ENCODE peak calls at places on chromosomes 4 and X, in six cellular contexts. One of them, this sample, is unnamed.

GRCh38 chrX:72101597-72102037 is 30.1 kb downstream of the RTL5 start:
- DNase-seq in endodermal cell: peak; percentile 76
- DNase-seq in NB4: peak; percentile 78
- DNase-seq in WTC11: peak; percentile 23
- DNase-seq in GM12865: no peak
- DNase-seq in endothelial cell: no peak
- DNase-seq in this sample: no peak

GRCh38 chr4:76300012-76300411 is 6.5 kb upstream of the STBD1 start:
- DNase-seq in NB4: peak; percentile 40
- DNase-seq in WTC11: no peak
- DNase-seq in endodermal cell: no peak
- DNase-seq in endothelial cell: no peak
- DNase-seq in GM12865: no peak
- DNase-seq in this sample: no peak

GRCh38 chr4:142191901-142192300 is 555.5 kb downstream of the IL15 start:
- DNase-seq in NB4: no peak
- DNase-seq in endothelial cell: no peak
- DNase-seq in GM12865: no peak
- DNase-seq in endodermal cell: no peak
- DNase-seq in WTC11: no peak
- DNase-seq in this sample: no peak

GRCh38 chr4:144316869-144317268 is 176.4 kb upstream of the GYPA start:
- DNase-seq in WTC11: no peak
- DNase-seq in endothelial cell: no peak
- DNase-seq in endodermal cell: no peak
- DNase-seq in GM12865: peak; percentile 57
- DNase-seq in NB4: no peak
- DNase-seq in this sample: no peak

GRCh38 chr4:157978680-157979361 is 194.0 kb downstream of the GASK1B start:
- DNase-seq in WTC11: peak; percentile 45
- DNase-seq in NB4: peak; percentile 58
- DNase-seq in endodermal cell: peak; percentile 79
- DNase-seq in GM12865: peak; percentile 63
- DNase-seq in endothelial cell: peak; percentile 50
- DNase-seq in this sample: peak; percentile 41

GRCh38 chr4:32560306-32560705 is 1840.1 kb downstream of the PCDH7 start:
- DNase-seq in NB4: no peak
- DNase-seq in WTC11: no peak
- DNase-seq in endodermal cell: no peak
- DNase-seq in GM12865: no peak
- DNase-seq in endothelial cell: no peak
- DNase-seq in this sample: no peak

GRCh38 chrX:69264134-69264533 is 98.9 kb upstream of the PJA1 start:
- DNase-seq in endodermal cell: peak; percentile 85
- DNase-seq in endothelial cell: no peak
- DNase-seq in GM12865: no peak
- DNase-seq in WTC11: peak; percentile 82
- DNase-seq in NB4: no peak
- DNase-seq in this sample: no peak

GRCh38 chr4:19014594-19014993 is 993.0 kb upstream of the LCORL start:
- DNase-seq in WTC11: no peak
- DNase-seq in NB4: no peak
- DNase-seq in endothelial cell: no peak
- DNase-seq in GM12865: no peak
- DNase-seq in endodermal cell: no peak
- DNase-seq in this sample: no peak

GRCh38 chr4:7905461-7905915 is 34.2 kb downstream of the AFAP1 start:
- DNase-seq in WTC11: no peak
- DNase-seq in GM12865: no peak
- DNase-seq in endodermal cell: no peak
- DNase-seq in endothelial cell: no peak
- DNase-seq in NB4: no peak
- DNase-seq in this sample: no peak

GRCh38 chr4:80016506-80016905 is 56.5 kb downstream of the ANTXR2 start:
- DNase-seq in WTC11: no peak
- DNase-seq in NB4: peak; percentile 35
- DNase-seq in endodermal cell: no peak
- DNase-seq in endothelial cell: no peak
- DNase-seq in GM12865: no peak
- DNase-seq in this sample: no peak

GRCh38 chr4:121324331-121324730 is 56.5 kb downstream of the QRFPR start:
- DNase-seq in NB4: no peak
- DNase-seq in endodermal cell: no peak
- DNase-seq in GM12865: no peak
- DNase-seq in endothelial cell: no peak
- DNase-seq in WTC11: no peak
- DNase-seq in this sample: no peak

GRCh38 chr4:48570646-48571220 is 80.7 kb downstream of the ZAR1 start:
- DNase-seq in endothelial cell: no peak
- DNase-seq in WTC11: no peak
- DNase-seq in endodermal cell: no peak
- DNase-seq in NB4: no peak
- DNase-seq in GM12865: no peak
- DNase-seq in this sample: no peak

GRCh38 chr4:139909036-139909435 is 243.4 kb downstream of the MGST2 start:
- DNase-seq in GM12865: no peak
- DNase-seq in WTC11: no peak
- DNase-seq in NB4: no peak
- DNase-seq in endothelial cell: no peak
- DNase-seq in endodermal cell: no peak
- DNase-seq in this sample: no peak

GRCh38 chrX:74925210-74926088 is at the start of gene NEXMIF:
- DNase-seq in endodermal cell: no peak
- DNase-seq in endothelial cell: peak; percentile 47
- DNase-seq in GM12865: peak; percentile 79
- DNase-seq in NB4: peak; percentile 49
- DNase-seq in WTC11: peak; percentile 8
- DNase-seq in this sample: no peak

GRCh38 chrX:9855536-9856320 is 69.5 kb downstream of the SHROOM2 start:
- DNase-seq in endodermal cell: no peak
- DNase-seq in WTC11: no peak
- DNase-seq in GM12865: no peak
- DNase-seq in NB4: no peak
- DNase-seq in endothelial cell: no peak
- DNase-seq in this sample: no peak

GRCh38 chrX:55451990-55452824 is at the start of gene MAGEH1:
- DNase-seq in endodermal cell: peak; percentile 86
- DNase-seq in endothelial cell: peak; percentile 56
- DNase-seq in GM12865: peak; percentile 90
- DNase-seq in NB4: peak; percentile 86
- DNase-seq in WTC11: peak; percentile 54
- DNase-seq in this sample: peak; percentile 46

GRCh38 chr4:84706286-84706685 is 123.4 kb downstream of the CDS1 start:
- DNase-seq in NB4: no peak
- DNase-seq in endothelial cell: no peak
- DNase-seq in GM12865: no peak
- DNase-seq in endodermal cell: no peak
- DNase-seq in WTC11: no peak
- DNase-seq in this sample: no peak

GRCh38 chr4:140296871-140297570 is 76.4 kb upstream of the SCOC start:
- DNase-seq in WTC11: no peak
- DNase-seq in endodermal cell: peak; percentile 63
- DNase-seq in endothelial cell: no peak
- DNase-seq in GM12865: no peak
- DNase-seq in NB4: no peak
- DNase-seq in this sample: no peak

GRCh38 chr4:48262926-48263325 is 6.7 kb downstream of the TEC start:
- DNase-seq in endothelial cell: no peak
- DNase-seq in GM12865: no peak
- DNase-seq in NB4: peak; percentile 25
- DNase-seq in WTC11: no peak
- DNase-seq in endodermal cell: no peak
- DNase-seq in this sample: no peak

GRCh38 chr4:154683956-154684681 is 59.7 kb upstream of the LRAT start:
- DNase-seq in endodermal cell: no peak
- DNase-seq in NB4: no peak
- DNase-seq in GM12865: no peak
- DNase-seq in endothelial cell: no peak
- DNase-seq in WTC11: no peak
- DNase-seq in this sample: no peak

GRCh38 chr4:154692311-154692818 is 51.4 kb upstream of the LRAT start:
- DNase-seq in WTC11: no peak
- DNase-seq in NB4: no peak
- DNase-seq in endothelial cell: no peak
- DNase-seq in GM12865: no peak
- DNase-seq in endodermal cell: no peak
- DNase-seq in this sample: no peak

GRCh38 chr4:154691229-154691628 is 52.6 kb upstream of the LRAT start:
- DNase-seq in GM12865: no peak
- DNase-seq in NB4: no peak
- DNase-seq in endothelial cell: no peak
- DNase-seq in WTC11: no peak
- DNase-seq in endodermal cell: no peak
- DNase-seq in this sample: no peak

GRCh38 chr4:154687840-154688239 is 56.0 kb upstream of the LRAT start:
- DNase-seq in GM12865: no peak
- DNase-seq in endothelial cell: no peak
- DNase-seq in endodermal cell: no peak
- DNase-seq in NB4: no peak
- DNase-seq in WTC11: no peak
- DNase-seq in this sample: no peak

DNA sequence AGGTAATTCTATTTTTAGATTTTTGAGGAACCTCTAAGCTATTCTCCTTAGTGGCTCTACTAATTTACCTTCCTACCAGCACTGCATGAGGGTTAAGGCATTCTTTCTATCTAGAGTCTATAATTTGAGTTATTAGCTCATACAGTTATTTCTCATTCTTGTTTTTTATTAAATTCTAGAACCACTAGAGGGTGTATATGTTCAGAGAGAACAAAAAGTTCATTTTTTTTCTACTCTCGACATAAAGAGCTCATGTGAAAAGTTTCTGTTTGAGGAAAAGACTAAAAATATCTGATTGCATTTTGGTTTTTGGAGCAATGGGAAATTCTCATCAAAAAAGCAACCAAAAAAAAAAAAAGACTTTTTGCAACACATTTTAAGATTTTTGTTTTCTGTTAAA is 57.0 kb upstream of the LRAT start:
- DNase-seq in endothelial cell: no peak
- DNase-seq in GM12865: no peak
- DNase-seq in NB4: no peak
- DNase-seq in WTC11: no peak
- DNase-seq in endodermal cell: no peak
- DNase-seq in this sample: no peak
- TF ChIP-seq CTCF in endothelial cell: peak; percentile 41
- TF ChIP-seq CTCF in GM12865: no peak
- TF ChIP-seq CTCF in NB4: no peak
- TF ChIP-seq CTCF in WTC11: no peak
- TF ChIP-seq CTCF in endodermal cell: peak; percentile 41
- TF ChIP-seq CTCF in this sample: peak; percentile 47

DNA sequence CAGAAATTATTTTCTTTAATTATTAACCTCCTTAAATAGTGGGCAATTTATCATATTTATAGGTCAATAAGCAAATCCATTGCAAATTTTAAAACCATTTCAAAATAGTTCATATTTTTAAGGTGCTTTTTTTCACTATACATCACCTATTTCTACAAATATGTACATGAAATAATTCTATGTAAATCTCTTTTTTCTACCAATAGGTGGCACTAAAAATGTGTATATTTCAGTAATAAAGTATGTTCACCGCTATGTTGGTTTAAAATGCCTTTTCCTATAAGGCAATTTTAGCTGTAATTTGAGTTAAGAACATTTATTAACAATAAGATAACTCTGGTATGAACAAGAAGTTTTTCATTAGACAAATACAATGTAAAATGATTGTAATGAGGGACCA is 672.2 kb downstream of the KCTD8 start:
- DNase-seq in WTC11: no peak
- DNase-seq in NB4: peak; percentile 29
- DNase-seq in endodermal cell: no peak
- DNase-seq in GM12865: no peak
- DNase-seq in endothelial cell: no peak
- DNase-seq in this sample: no peak
- TF ChIP-seq CTCF in WTC11: no peak
- TF ChIP-seq CTCF in NB4: no peak
- TF ChIP-seq CTCF in endodermal cell: peak; percentile 63
- TF ChIP-seq CTCF in GM12865: peak; percentile 6
- TF ChIP-seq CTCF in endothelial cell: peak; percentile 66
- TF ChIP-seq CTCF in this sample: peak; percentile 64

GRCh38 chrX:53091354-53091753 is 2.6 kb upstream of the KANTR start:
- DNase-seq in NB4: no peak
- DNase-seq in endothelial cell: no peak
- DNase-seq in GM12865: no peak
- DNase-seq in endodermal cell: no peak
- DNase-seq in WTC11: no peak
- DNase-seq in this sample: no peak

GRCh38 chrX:53093177-53093655 is 726 bp upstream of the KANTR start:
- DNase-seq in NB4: peak; percentile 73
- DNase-seq in GM12865: peak; percentile 84
- DNase-seq in endothelial cell: peak; percentile 73
- DNase-seq in WTC11: peak; percentile 80
- DNase-seq in endodermal cell: peak; percentile 88
- DNase-seq in this sample: peak; percentile 64

GRCh38 chrX:53094584-53094908 is 604 bp downstream of the KANTR start:
- DNase-seq in WTC11: no peak
- DNase-seq in NB4: no peak
- DNase-seq in GM12865: no peak
- DNase-seq in endodermal cell: no peak
- DNase-seq in endothelial cell: no peak
- DNase-seq in this sample: no peak

GRCh38 chrX:53095796-53096195 is 1.9 kb downstream of the KANTR start:
- DNase-seq in NB4: no peak
- DNase-seq in WTC11: no peak
- DNase-seq in endothelial cell: no peak
- DNase-seq in endodermal cell: no peak
- DNase-seq in GM12865: no peak
- DNase-seq in this sample: no peak

DNA sequence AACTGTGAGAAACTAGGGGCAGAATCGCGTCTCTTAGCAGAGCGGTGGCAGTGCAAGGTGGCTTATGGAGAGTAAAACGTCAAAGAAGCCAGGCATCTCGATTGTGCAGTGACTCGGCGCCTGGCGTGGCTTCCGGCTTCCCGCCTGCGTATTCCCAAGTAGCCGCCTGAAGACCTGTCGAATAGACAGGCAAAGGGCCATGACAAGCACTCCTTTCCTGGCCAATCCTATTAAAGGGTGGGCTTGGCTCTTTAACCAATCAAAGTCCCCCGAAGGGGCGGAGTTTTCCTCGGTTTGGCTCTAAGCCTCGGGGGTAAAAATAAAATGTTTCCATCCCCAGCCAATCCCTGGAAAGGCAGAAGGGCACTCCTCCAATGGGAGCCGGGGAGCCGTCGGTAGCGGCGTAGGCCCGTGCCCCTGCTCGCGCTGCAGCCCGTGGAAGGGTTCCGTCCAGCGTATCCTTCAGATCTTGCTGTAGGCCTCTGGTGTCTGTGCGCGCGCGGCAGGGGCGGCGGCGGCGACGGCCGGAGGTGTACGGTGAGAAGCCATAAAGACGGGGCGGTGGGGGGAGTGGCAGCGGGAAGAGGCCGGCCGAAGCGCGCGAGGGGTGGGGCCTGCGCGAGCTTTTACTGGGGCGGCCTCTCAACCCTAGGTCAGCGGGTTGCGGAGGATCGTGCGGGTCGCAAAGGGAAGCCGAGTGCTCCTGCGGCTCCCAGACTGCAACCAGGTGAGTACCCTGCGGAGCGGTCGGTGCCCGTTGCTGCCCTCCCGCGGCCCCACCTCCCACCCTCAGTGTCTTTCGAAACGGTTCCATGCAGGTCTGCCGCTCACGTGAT is at the start of gene KANTR:
- DNase-seq in endothelial cell: peak; percentile 74
- DNase-seq in WTC11: peak; percentile 84
- DNase-seq in GM12865: peak; percentile 91
- DNase-seq in endodermal cell: peak; percentile 95
- DNase-seq in NB4: peak; percentile 94
- DNase-seq in this sample: peak; percentile 71
- TF ChIP-seq CTCF in endothelial cell: no peak
- TF ChIP-seq CTCF in WTC11: no peak
- TF ChIP-seq CTCF in GM12865: no peak
- TF ChIP-seq CTCF in endodermal cell: peak; percentile 27
- TF ChIP-seq CTCF in NB4: no peak
- TF ChIP-seq CTCF in this sample: no peak

GRCh38 chrX:2610246-2611170 is 80.6 kb upstream of the CD99 start:
- DNase-seq in NB4: no peak
- DNase-seq in endothelial cell: no peak
- DNase-seq in GM12865: no peak
- DNase-seq in endodermal cell: peak; percentile 2
- DNase-seq in WTC11: no peak
- DNase-seq in this sample: no peak
- TF ChIP-seq CTCF in NB4: no peak
- TF ChIP-seq CTCF in endothelial cell: no peak
- TF ChIP-seq CTCF in GM12865: no peak
- TF ChIP-seq CTCF in endodermal cell: no peak
- TF ChIP-seq CTCF in WTC11: no peak
- TF ChIP-seq CTCF in this sample: no peak